ENCODE peak calls at places on chromosomes 3 and 15, in six cellular contexts. E is neural crest cell, X is IMR-90, M is mesothelial cell of epicardium, W is A673, T is stomach. S is an unnamed sample.

GRCh38 chr3:147616998-147617619 is 207.9 kb downstream of the ZIC1 start:
- DNase-seq in E (no peak), X (peak), M (no peak), W (peak), T (no peak), S (no peak)

GRCh38 chr3:153722157-153722556 is 399.0 kb upstream of the ARHGEF26 start:
- DNase-seq in E (no peak), X (no peak), M (no peak), W (no peak), T (no peak), S (no peak)

GRCh38 chr3:186596568-186597287 is 16.1 kb upstream of the AHSG start:
- DNase-seq in E (no peak), X (peak), M (no peak), W (no peak), T (peak), S (no peak)

GRCh38 chr15:23857028-23857641 is 170.0 kb upstream of the NDN start:
- DNase-seq in E (peak), X (peak), M (no peak), W (peak), T (peak), S (no peak)

GRCh38 chr15:80761754-80762153 is 17.4 kb upstream of the CEMIP start:
- DNase-seq in E (no peak), X (no peak), M (no peak), W (no peak), T (no peak), S (no peak)

GRCh38 chr3:155102329-155102728 is 22.2 kb downstream of the MME start:
- DNase-seq in E (no peak), X (peak), M (no peak), W (no peak), T (no peak), S (no peak)

GRCh38 chr3:4888913-4889846 is 90.1 kb upstream of the BHLHE40 start:
- DNase-seq in E (no peak), X (no peak), M (no peak), W (no peak), T (no peak), S (no peak)

GRCh38 chr3:120708408-120708807 is 26.4 kb upstream of the HGD start:
- DNase-seq in E (no peak), X (no peak), M (no peak), W (no peak), T (no peak), S (no peak)

GRCh38 chr3:120569224-120569915 is 26.8 kb upstream of the NDUFB4 start:
- DNase-seq in E (no peak), X (peak), M (no peak), W (no peak), T (no peak), S (no peak)

GRCh38 chr3:10495003-10495402 is 10.4 kb downstream of the ATP2B2 start:
- DNase-seq in E (no peak), X (peak), M (no peak), W (no peak), T (peak), S (no peak)

GRCh38 chr15:91891788-91892187 is 38.3 kb downstream of the SLCO3A1 start:
- DNase-seq in E (no peak), X (no peak), M (no peak), W (no peak), T (no peak), S (no peak)

GRCh38 chr3:177062052-177062732 is 135.1 kb downstream of the TBL1XR1 start:
- DNase-seq in E (no peak), X (peak), M (no peak), W (no peak), T (no peak), S (no peak)

GRCh38 chr3:70631716-70632307 is 319.4 kb upstream of the MDFIC2 start:
- DNase-seq in E (no peak), X (no peak), M (no peak), W (no peak), T (no peak), S (no peak)

GRCh38 chr3:123282461-123282860 is 80.7 kb downstream of the SEC22A start:
- DNase-seq in E (no peak), X (no peak), M (no peak), W (no peak), T (no peak), S (no peak)

GRCh38 chr15:65376767-65377104 is 1.1 kb downstream of the IGDCC3 start:
- DNase-seq in E (no peak), X (no peak), M (no peak), W (no peak), T (no peak), S (no peak)

GRCh38 chr15:70466305-70466704 is 297.1 kb downstream of the UACA start:
- DNase-seq in E (no peak), X (no peak), M (no peak), W (no peak), T (no peak), S (no peak)

GRCh38 chr15:42065008-42065407 is 29.4 kb downstream of the PLA2G4D start:
- DNase-seq in E (peak), X (no peak), M (no peak), W (no peak), T (peak), S (peak)

GRCh38 chr3:61573441-61573840 is 12.1 kb downstream of the PTPRG start:
- DNase-seq in E (no peak), X (no peak), M (no peak), W (no peak), T (no peak), S (no peak)

GRCh38 chr15:95150466-95150865 is 919.1 kb downstream of the MCTP2 start:
- DNase-seq in E (no peak), X (no peak), M (no peak), W (no peak), T (no peak), S (no peak)

GRCh38 chr3:102529452-102529851 is 94.6 kb downstream of the ZPLD1 start:
- DNase-seq in E (no peak), X (peak), M (no peak), W (peak), T (no peak), S (no peak)

GRCh38 chr15:47588968-47589367 is 128.3 kb upstream of the SEMA6D start:
- DNase-seq in E (no peak), X (no peak), M (no peak), W (peak), T (no peak), S (no peak)

GRCh38 chr3:48715179-48715800 is 1.7 kb downstream of the IP6K2 start:
- DNase-seq in E (no peak), X (peak), M (no peak), W (no peak), T (no peak), S (no peak)

GRCh38 chr15:45572627-45573026 is 14.6 kb upstream of the BLOC1S6 start:
- DNase-seq in E (no peak), X (no peak), M (no peak), W (no peak), T (no peak), S (no peak)

GRCh38 chr3:15204005-15204404 is 2.0 kb upstream of the CAPN7 start:
- DNase-seq in E (no peak), X (peak), M (no peak), W (no peak), T (no peak), S (no peak)

GRCh38 chr15:65583701-65584100 is 27.2 kb downstream of the INTS14 start:
- DNase-seq in E (peak), X (peak), M (no peak), W (no peak), T (no peak), S (no peak)

GRCh38 chr3:115146418-115147328 is at the start of gene ZBTB20:
- DNase-seq in E (peak), X (peak), M (peak), W (peak), T (peak), S (peak)

GRCh38 chr15:95018888-95019545 is 787.7 kb downstream of the MCTP2 start:
- DNase-seq in E (no peak), X (peak), M (no peak), W (no peak), T (no peak), S (no peak)

GRCh38 chr3:36911990-36912804 is 32.7 kb downstream of the TRANK1 start:
- DNase-seq in E (no peak), X (peak), M (no peak), W (no peak), T (no peak), S (no peak)

GRCh38 chr15:22786868-22787698 is 639 bp downstream of the NIPA1 start:
- DNase-seq in E (peak), X (no peak), M (no peak), W (peak), T (peak), S (no peak)

GRCh38 chr3:172467170-172467824 is 19.0 kb upstream of the GHSR start:
- DNase-seq in E (no peak), X (peak), M (no peak), W (no peak), T (no peak), S (no peak)

GRCh38 chr3:144821583-144821982 is 850.0 kb downstream of the DIPK2A start:
- DNase-seq in E (no peak), X (peak), M (no peak), W (no peak), T (no peak), S (no peak)

GRCh38 chr3:62604301-62604700 is 231.0 kb upstream of the FEZF2 start:
- DNase-seq in E (no peak), X (peak), M (no peak), W (peak), T (no peak), S (no peak)

GRCh38 chr15:63043391-63044076 is 987 bp downstream of the TPM1 start:
- DNase-seq in E (no peak), X (no peak), M (no peak), W (no peak), T (no peak), S (no peak)

GRCh38 chr3:178584722-178585121 is 48.5 kb downstream of the KCNMB2 start:
- DNase-seq in E (no peak), X (no peak), M (no peak), W (no peak), T (no peak), S (no peak)

GRCh38 chr3:174466471-174467054 is 392.6 kb upstream of the NAALADL2 start:
- DNase-seq in E (no peak), X (peak), M (no peak), W (peak), T (no peak), S (no peak)
- TF ChIP-seq CTCF in E (no peak), X (no peak), M (no peak), W (no peak), T (no peak), S (no peak)

DNA sequence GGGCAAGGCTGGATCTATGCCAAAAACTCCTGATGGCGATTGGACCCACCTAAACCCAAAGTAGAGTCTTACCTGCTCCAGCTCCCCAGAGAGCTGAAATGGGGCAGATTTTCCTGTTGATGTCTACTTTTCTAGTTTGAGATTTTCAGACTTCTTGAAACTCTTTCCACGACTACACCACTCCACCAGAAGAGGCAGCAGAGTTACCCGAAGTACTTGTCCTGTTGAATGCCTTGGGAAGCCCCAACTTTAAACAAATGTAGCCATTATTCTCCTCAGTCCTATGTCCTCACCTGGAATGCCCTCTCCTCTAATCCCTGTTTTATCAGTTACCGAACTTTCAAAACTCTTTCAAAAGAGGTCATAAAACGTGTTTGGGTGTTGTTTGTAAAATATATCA is 843.8 kb downstream of the VGLL3 start:
- DNase-seq in E (no peak), X (no peak), M (no peak), W (no peak), T (no peak), S (no peak)
- TF ChIP-seq CTCF in E (peak), X (no peak), M (no peak), W (no peak), T (no peak), S (peak)

DNA sequence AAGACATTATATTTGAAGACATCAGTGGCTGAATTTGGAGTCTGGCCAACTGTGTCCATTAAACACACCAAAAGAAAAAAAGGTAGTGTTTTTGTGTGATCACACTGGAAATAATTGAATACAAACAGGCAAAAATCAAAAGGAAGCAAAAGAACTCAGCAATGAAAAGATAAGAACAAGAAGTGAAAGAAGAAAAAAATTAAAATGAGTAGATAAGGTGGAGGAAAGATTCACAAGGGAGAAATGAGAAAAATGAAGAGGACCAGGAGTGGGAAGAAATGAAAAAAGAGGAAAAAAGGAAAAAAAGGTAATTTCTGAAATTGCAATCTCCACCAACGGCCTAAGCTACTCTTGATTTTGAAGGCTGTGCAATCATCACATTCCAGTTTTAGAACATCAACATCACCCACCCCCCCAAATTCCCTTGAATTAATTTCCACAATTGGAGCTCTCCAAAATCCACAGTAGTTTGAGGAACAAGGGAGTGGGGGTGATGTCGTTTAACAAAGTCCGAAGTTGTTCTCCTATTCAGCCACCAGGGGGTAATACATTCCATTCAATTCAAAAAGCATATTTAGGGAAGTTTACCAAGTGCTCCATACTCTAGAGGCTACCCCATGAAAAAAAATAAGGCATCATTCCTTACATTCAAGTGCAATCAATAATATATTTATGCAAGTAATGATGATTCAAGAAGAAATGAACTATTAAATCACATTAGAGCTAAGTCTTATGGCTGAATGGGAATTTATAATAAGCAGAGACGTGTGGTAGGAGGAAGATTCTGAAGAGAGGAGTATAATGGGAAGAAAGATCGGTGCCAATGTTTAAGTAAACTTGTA is 37.4 kb downstream of the ZNF860 start:
- DNase-seq in E (no peak), X (peak), M (no peak), W (peak), T (no peak), S (no peak)
- TF ChIP-seq CTCF in E (peak), X (peak), M (peak), W (peak), T (peak), S (peak)

DNA sequence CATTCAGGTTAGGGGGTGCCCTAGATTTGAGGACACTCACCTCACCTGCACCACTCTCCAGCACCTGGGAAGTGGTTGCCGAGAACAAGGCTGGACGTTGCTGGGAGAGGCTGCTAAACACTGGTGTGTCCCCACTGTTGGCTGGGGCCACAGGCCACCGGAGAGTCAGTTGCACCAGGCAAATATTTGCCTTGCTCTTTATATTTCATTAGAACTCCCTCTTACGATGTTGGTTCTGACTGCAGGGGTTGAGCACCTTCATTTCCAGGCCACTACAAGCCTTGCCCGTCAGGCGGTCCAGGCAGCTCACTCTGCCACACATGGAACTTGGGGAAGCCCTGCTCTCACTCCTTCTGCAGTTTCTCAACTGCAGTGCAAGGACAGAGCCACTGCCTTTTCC is 30.7 kb downstream of the HCN4 start:
- DNase-seq in E (no peak), X (no peak), M (no peak), W (no peak), T (no peak), S (no peak)
- TF ChIP-seq CTCF in E (no peak), X (no peak), M (no peak), W (no peak), T (no peak), S (no peak)

DNA sequence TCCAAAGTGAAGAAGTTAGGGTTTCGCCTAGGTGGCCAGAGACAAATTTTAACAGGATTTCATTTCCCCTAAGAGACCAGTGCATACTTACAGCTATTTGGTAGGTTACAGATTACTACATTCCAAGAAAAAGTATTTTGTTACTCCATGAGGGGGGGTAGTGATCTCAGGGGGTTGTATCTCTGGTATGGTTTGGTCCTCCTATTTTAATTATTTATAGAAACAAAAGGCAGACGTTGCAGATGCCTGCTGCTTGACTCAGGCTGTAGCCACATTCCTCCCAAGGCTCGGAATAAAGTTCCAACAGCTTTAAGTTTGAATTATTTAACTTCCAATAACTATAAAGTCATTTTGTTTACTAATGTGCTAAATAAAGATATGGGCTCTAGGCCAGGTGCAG is 1.3 kb upstream of the TRIM59 start:
- DNase-seq in E (no peak), X (peak), M (no peak), W (no peak), T (no peak), S (no peak)
- TF ChIP-seq CTCF in E (no peak), X (peak), M (no peak), W (no peak), T (no peak), S (no peak)

GRCh38 chr15:100651253-100651652 is 48.9 kb downstream of the ASB7 start:
- DNase-seq in E (no peak), X (peak), M (no peak), W (peak), T (no peak), S (no peak)

GRCh38 chr15:100653608-100654007 is 51.2 kb downstream of the ASB7 start:
- DNase-seq in E (no peak), X (no peak), M (no peak), W (no peak), T (no peak), S (no peak)

DNA sequence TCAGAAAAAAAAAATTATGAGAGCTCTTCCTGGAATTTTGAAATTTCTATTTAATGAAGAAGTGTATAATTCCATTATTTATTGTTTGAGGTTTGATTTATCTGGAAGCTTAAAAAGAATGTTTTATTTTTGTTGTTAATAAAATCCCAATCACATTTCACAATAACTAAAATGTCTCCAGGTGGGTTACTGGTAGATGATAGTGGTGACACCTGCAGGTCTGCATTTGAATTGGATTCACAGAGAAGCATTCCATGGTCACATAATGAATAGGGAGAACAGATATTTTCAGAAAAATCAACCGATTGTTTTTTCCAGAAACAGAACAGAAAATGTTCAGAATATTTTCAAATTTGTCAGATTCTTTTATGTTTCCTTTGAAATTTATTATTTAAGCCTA is 48.3 kb downstream of the ASB7 start:
- DNase-seq in E (no peak), X (no peak), M (no peak), W (no peak), T (no peak), S (no peak)
- TF ChIP-seq CTCF in E (peak), X (no peak), M (no peak), W (no peak), T (no peak), S (no peak)

GRCh38 chr3:159770998-159771397 is 217.6 kb upstream of the IL12A start:
- DNase-seq in E (no peak), X (peak), M (no peak), W (no peak), T (no peak), S (no peak)
- TF ChIP-seq CTCF in E (no peak), X (no peak), M (no peak), W (no peak), T (no peak), S (no peak)